ENCODE peak calls at places on chromosomes 11 and 22, in six cellular contexts. J is cardiac fibroblast, H is fibroblast of lung, F is mucosa of descending colon, M is HFF-Myc, P is foreskin fibroblast. K is an unnamed sample.

GRCh38 chr11:73931039-73931645 is 19.7 kb upstream of the DNAJB13 start:
- DNase-seq in M (peak), H (peak), J (peak), F (peak), P (peak), K (peak)

GRCh38 chr11:86484164-86484794 is 109.6 kb downstream of the CCDC81 start:
- DNase-seq in M (peak), H (peak), F (no peak), P (peak), J (peak), K (no peak)

GRCh38 chr11:19187880-19188279 is 13.9 kb downstream of the CSRP3 start:
- DNase-seq in M (no peak), F (no peak), P (no peak), H (no peak), J (peak), K (no peak)

GRCh38 chr11:27083782-27084181 is 43.2 kb downstream of the BBOX1 start:
- DNase-seq in F (no peak), P (no peak), J (no peak), M (no peak), H (no peak), K (no peak)

GRCh38 chr22:26887916-26888315 is 230.5 kb downstream of the MIAT start:
- DNase-seq in J (no peak), F (no peak), M (no peak), H (no peak), P (no peak), K (no peak)

GRCh38 chr22:44596726-44597125 is 98.7 kb upstream of the RTL6 start:
- DNase-seq in H (no peak), M (no peak), F (no peak), J (no peak), P (no peak), K (no peak)

GRCh38 chr11:1337647-1338007 is 28.2 kb upstream of the TOLLIP start:
- DNase-seq in M (no peak), P (no peak), H (no peak), F (no peak), J (no peak), K (no peak)

GRCh38 chr22:40247976-40248375 is 70.3 kb downstream of the TNRC6B start:
- DNase-seq in F (no peak), H (no peak), P (no peak), J (no peak), M (no peak), K (peak)

GRCh38 chr11:61578819-61579218 is 2.1 kb downstream of the SYT7 start:
- DNase-seq in H (no peak), M (no peak), J (no peak), F (no peak), P (no peak), K (no peak)

GRCh38 chr11:120184371-120184945 is 26.4 kb upstream of the OAF start:
- DNase-seq in H (no peak), F (peak), P (no peak), J (no peak), M (no peak), K (no peak)
- H3K4me3 ChIP-seq in H (no peak), F (no peak), P (no peak), J (no peak), M (no peak), K (no peak)

GRCh38 chr22:19879996-19880785 is 25.5 kb upstream of the GNB1L start:
- DNase-seq in M (no peak), P (no peak), H (no peak), J (no peak), F (no peak), K (no peak)
- H3K4me3 ChIP-seq in M (peak), P (peak), H (no peak), J (no peak), F (no peak), K (no peak)

GRCh38 chr11:43943357-43943930 is 1.0 kb downstream of the C11orf96 start:
- DNase-seq in F (no peak), J (peak), H (no peak), M (no peak), P (no peak), K (no peak)
- H3K4me3 ChIP-seq in F (peak), J (peak), H (peak), M (peak), P (peak), K (peak)

GRCh38 chr11:68574308-68574707 is 110.0 kb upstream of the GAL start:
- DNase-seq in F (no peak), M (no peak), J (peak), H (no peak), P (peak), K (no peak)
- H3K4me3 ChIP-seq in F (no peak), M (no peak), J (no peak), H (no peak), P (no peak), K (no peak)

DNA sequence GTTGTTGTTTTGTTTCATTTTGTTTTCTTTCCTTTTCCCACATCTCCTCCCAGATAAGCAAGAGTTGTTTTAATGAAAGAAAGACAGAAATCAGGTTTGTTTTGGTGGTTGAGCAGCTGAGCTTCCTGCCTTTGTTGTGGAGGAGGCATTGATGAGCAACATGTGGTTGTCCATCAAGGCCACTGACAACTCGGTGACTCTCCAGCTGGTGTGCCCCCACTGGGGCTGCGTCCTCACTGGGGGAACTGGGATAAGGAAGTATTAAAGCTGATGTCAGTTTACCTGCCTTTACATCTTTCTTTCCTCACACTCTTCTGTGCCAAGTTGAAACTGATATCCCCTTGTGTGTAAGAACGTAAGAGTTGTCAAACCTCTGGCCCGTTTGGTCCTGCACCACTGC is 5.9 kb downstream of the VPS26B start:
- DNase-seq in J (no peak), M (no peak), P (no peak), H (no peak), F (no peak), K (no peak)
- H3K4me3 ChIP-seq in J (no peak), M (no peak), P (no peak), H (no peak), F (no peak), K (no peak)